ENCODE peak calls at places on chromosomes 6 and 20, in seven cellular contexts. One of them, this sample, is unnamed.

GRCh38 chr20:10167025-10167424 is 51.6 kb upstream of the SNAP25 start:
- DNase-seq in A673: no peak
- DNase-seq in gastrocnemius medialis: no peak
- DNase-seq in CD4-positive, alpha-beta T cell: no peak
- DNase-seq in PC-9: no peak
- DNase-seq in fibroblast of lung: no peak
- DNase-seq in neural progenitor cell: no peak
- DNase-seq in this sample: no peak

GRCh38 chr6:53986165-53986720 is 125.0 kb upstream of the MLIP start:
- DNase-seq in A673: peak; percentile 84
- DNase-seq in gastrocnemius medialis: peak; percentile 43
- DNase-seq in CD4-positive, alpha-beta T cell: no peak
- DNase-seq in PC-9: peak; percentile 43
- DNase-seq in fibroblast of lung: peak; percentile 80
- DNase-seq in neural progenitor cell: peak; percentile 60
- DNase-seq in this sample: peak; percentile 26

GRCh38 chr6:123904228-123904627 is 100.6 kb downstream of the NKAIN2 start:
- DNase-seq in A673: no peak
- DNase-seq in gastrocnemius medialis: no peak
- DNase-seq in CD4-positive, alpha-beta T cell: no peak
- DNase-seq in PC-9: no peak
- DNase-seq in fibroblast of lung: no peak
- DNase-seq in neural progenitor cell: no peak
- DNase-seq in this sample: no peak

GRCh38 chr6:149318581-149319286 is 1.2 kb downstream of the TAB2 start:
- DNase-seq in A673: peak; percentile 32
- DNase-seq in gastrocnemius medialis: no peak
- DNase-seq in CD4-positive, alpha-beta T cell: peak; percentile 34
- DNase-seq in PC-9: no peak
- DNase-seq in fibroblast of lung: no peak
- DNase-seq in neural progenitor cell: peak; percentile 38
- DNase-seq in this sample: no peak

GRCh38 chr6:108531332-108531731 is 29.4 kb upstream of the FOXO3 start:
- DNase-seq in A673: no peak
- DNase-seq in gastrocnemius medialis: no peak
- DNase-seq in CD4-positive, alpha-beta T cell: no peak
- DNase-seq in PC-9: no peak
- DNase-seq in fibroblast of lung: no peak
- DNase-seq in neural progenitor cell: no peak
- DNase-seq in this sample: no peak

GRCh38 chr6:91135406-91135805 is 548.5 kb upstream of the MAP3K7 start:
- DNase-seq in A673: no peak
- DNase-seq in gastrocnemius medialis: no peak
- DNase-seq in CD4-positive, alpha-beta T cell: no peak
- DNase-seq in PC-9: no peak
- DNase-seq in fibroblast of lung: no peak
- DNase-seq in neural progenitor cell: no peak
- DNase-seq in this sample: no peak

GRCh38 chr6:170132011-170132521 is 158.8 kb downstream of the DLL1 start:
- DNase-seq in A673: no peak
- DNase-seq in gastrocnemius medialis: no peak
- DNase-seq in CD4-positive, alpha-beta T cell: no peak
- DNase-seq in PC-9: no peak
- DNase-seq in fibroblast of lung: no peak
- DNase-seq in neural progenitor cell: no peak
- DNase-seq in this sample: no peak

GRCh38 chr6:13461805-13462204 is 25.6 kb downstream of the GFOD1 start:
- DNase-seq in A673: no peak
- DNase-seq in gastrocnemius medialis: no peak
- DNase-seq in CD4-positive, alpha-beta T cell: no peak
- DNase-seq in PC-9: no peak
- DNase-seq in fibroblast of lung: peak; percentile 53
- DNase-seq in neural progenitor cell: no peak
- DNase-seq in this sample: no peak

GRCh38 chr20:35145141-35145564 is 2.0 kb downstream of the EDEM2 start:
- DNase-seq in A673: peak; percentile 71
- DNase-seq in gastrocnemius medialis: no peak
- DNase-seq in CD4-positive, alpha-beta T cell: no peak
- DNase-seq in PC-9: peak; percentile 14
- DNase-seq in fibroblast of lung: peak; percentile 84
- DNase-seq in neural progenitor cell: peak; percentile 75
- DNase-seq in this sample: peak; percentile 90

GRCh38 chr6:144216668-144217218 is 66.4 kb downstream of the STX11 start:
- DNase-seq in A673: no peak
- DNase-seq in gastrocnemius medialis: no peak
- DNase-seq in CD4-positive, alpha-beta T cell: no peak
- DNase-seq in PC-9: no peak
- DNase-seq in fibroblast of lung: no peak
- DNase-seq in neural progenitor cell: no peak
- DNase-seq in this sample: no peak

GRCh38 chr6:136548582-136549330 is 1.5 kb downstream of the MAP7 start:
- DNase-seq in A673: no peak
- DNase-seq in gastrocnemius medialis: no peak
- DNase-seq in CD4-positive, alpha-beta T cell: no peak
- DNase-seq in PC-9: no peak
- DNase-seq in fibroblast of lung: no peak
- DNase-seq in neural progenitor cell: no peak
- DNase-seq in this sample: peak; percentile 7

GRCh38 chr6:31970604-31971271 is 1.2 kb downstream of the DXO start:
- DNase-seq in A673: peak; percentile 22
- DNase-seq in gastrocnemius medialis: peak; percentile 58
- DNase-seq in CD4-positive, alpha-beta T cell: no peak
- DNase-seq in PC-9: no peak
- DNase-seq in fibroblast of lung: no peak
- DNase-seq in neural progenitor cell: no peak
- DNase-seq in this sample: no peak

GRCh38 chr6:28816909-28817807 is 106.6 kb downstream of the TRIM27 start:
- DNase-seq in A673: peak; percentile 92
- DNase-seq in gastrocnemius medialis: no peak
- DNase-seq in CD4-positive, alpha-beta T cell: no peak
- DNase-seq in PC-9: peak; percentile 44
- DNase-seq in fibroblast of lung: peak; percentile 62
- DNase-seq in neural progenitor cell: peak; percentile 57
- DNase-seq in this sample: no peak

DNA sequence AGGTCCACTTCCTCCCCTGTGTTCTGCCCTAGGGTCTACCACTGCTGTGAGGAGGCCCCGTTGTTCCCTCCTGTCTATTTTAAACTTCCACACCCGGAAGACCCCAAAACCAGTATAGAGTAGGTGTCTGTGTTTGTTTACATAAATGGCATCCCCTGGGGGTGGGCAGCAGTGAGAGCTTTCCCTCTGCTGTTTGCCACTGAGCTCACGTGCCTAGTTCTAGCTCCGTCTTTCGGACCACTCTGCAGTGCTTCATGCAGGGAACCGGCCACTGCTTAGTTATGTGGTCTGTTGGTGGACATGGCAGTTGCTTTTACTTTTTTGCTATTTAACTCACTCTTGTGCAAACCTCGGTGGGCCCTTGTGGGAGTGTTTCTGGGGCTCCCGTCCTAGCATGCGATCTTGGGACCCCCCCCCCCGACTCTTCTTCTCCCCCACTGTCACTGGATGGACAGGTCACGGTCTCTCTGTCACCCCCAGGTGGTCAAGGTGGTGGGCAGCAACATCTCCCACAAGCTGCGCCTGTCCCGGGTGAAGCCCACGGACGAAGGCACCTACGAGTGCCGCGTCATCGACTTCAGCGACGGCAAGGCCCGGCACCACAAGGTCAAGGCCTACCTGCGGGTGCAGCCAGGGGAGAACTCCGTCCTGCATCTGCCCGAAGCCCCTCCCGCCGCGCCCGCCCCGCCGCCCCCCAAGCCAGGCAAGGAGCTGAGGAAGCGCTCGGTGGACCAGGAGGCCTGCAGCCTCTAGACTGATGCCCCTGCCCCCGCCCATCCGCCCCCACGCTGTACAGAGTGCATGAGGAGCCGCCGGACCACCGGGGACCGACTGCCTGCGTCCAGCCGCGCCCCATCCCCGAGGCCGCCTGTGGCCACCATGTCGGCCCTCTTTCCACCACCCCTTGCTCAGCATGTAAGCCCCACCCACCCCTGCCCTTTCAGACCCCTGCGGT is 40.9 kb downstream of the VSTM2L start:
- DNase-seq in A673: no peak
- DNase-seq in gastrocnemius medialis: no peak
- DNase-seq in CD4-positive, alpha-beta T cell: no peak
- DNase-seq in PC-9: no peak
- DNase-seq in fibroblast of lung: no peak
- DNase-seq in neural progenitor cell: no peak
- DNase-seq in this sample: no peak
- TF ChIP-seq CTCF in A673: peak; percentile 9
- TF ChIP-seq CTCF in gastrocnemius medialis: no peak
- TF ChIP-seq CTCF in CD4-positive, alpha-beta T cell: no peak
- TF ChIP-seq CTCF in PC-9: no peak
- TF ChIP-seq CTCF in fibroblast of lung: no peak
- TF ChIP-seq CTCF in neural progenitor cell: peak; percentile 37
- TF ChIP-seq CTCF in this sample: no peak

GRCh38 chr6:154916857-154917256 is 78.3 kb upstream of the TIAM2 start:
- DNase-seq in A673: no peak
- DNase-seq in gastrocnemius medialis: no peak
- DNase-seq in CD4-positive, alpha-beta T cell: no peak
- DNase-seq in PC-9: no peak
- DNase-seq in fibroblast of lung: no peak
- DNase-seq in neural progenitor cell: no peak
- DNase-seq in this sample: no peak
- H3K27ac ChIP-seq in A673: no peak overlapping the region
- H3K27ac ChIP-seq in gastrocnemius medialis: no peak overlapping the region
- H3K27ac ChIP-seq in CD4-positive, alpha-beta T cell: no peak overlapping the region
- H3K27ac ChIP-seq in PC-9: no peak overlapping the region
- H3K27ac ChIP-seq in fibroblast of lung: no peak overlapping the region
- H3K27ac ChIP-seq in neural progenitor cell: no peak overlapping the region
- H3K27ac ChIP-seq in this sample: no peak overlapping the region

GRCh38 chr20:43205699-43206098 is 16.0 kb upstream of the PTPRT start:
- DNase-seq in A673: no peak
- DNase-seq in gastrocnemius medialis: no peak
- DNase-seq in CD4-positive, alpha-beta T cell: no peak
- DNase-seq in PC-9: no peak
- DNase-seq in fibroblast of lung: no peak
- DNase-seq in neural progenitor cell: no peak
- DNase-seq in this sample: no peak
- TF ChIP-seq CTCF in A673: no peak
- TF ChIP-seq CTCF in gastrocnemius medialis: no peak
- TF ChIP-seq CTCF in CD4-positive, alpha-beta T cell: no peak
- TF ChIP-seq CTCF in PC-9: no peak
- TF ChIP-seq CTCF in fibroblast of lung: no peak
- TF ChIP-seq CTCF in neural progenitor cell: peak; percentile 14
- TF ChIP-seq CTCF in this sample: no peak

DNA sequence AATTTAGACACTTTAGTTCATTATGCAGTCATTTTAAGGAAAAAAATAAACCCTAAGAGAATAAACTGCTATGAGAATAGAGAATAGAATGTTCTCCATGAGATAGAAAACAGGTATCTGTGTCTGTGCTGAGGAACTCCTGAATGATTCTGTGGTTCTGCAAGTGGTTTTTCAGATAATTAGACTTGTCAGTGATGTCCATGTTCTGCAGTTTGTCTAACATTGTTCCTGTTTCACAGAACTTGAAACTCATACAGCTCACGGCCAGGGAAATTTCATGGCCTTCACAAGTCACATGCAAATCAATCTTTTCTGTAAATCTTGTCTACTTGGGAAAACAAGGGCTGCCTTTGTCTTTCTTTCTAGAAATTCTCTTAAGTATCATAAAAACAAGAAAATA is 73.4 kb upstream of the HMGCLL1 start:
- DNase-seq in A673: no peak
- DNase-seq in gastrocnemius medialis: no peak
- DNase-seq in CD4-positive, alpha-beta T cell: no peak
- DNase-seq in PC-9: no peak
- DNase-seq in fibroblast of lung: no peak
- DNase-seq in neural progenitor cell: no peak
- DNase-seq in this sample: no peak
- H3K27ac ChIP-seq in A673: no peak overlapping the region
- H3K27ac ChIP-seq in gastrocnemius medialis: no peak overlapping the region
- H3K27ac ChIP-seq in CD4-positive, alpha-beta T cell: no peak overlapping the region
- H3K27ac ChIP-seq in PC-9: no peak overlapping the region
- H3K27ac ChIP-seq in fibroblast of lung: no peak overlapping the region
- H3K27ac ChIP-seq in neural progenitor cell: no peak overlapping the region
- H3K27ac ChIP-seq in this sample: no peak overlapping the region

DNA sequence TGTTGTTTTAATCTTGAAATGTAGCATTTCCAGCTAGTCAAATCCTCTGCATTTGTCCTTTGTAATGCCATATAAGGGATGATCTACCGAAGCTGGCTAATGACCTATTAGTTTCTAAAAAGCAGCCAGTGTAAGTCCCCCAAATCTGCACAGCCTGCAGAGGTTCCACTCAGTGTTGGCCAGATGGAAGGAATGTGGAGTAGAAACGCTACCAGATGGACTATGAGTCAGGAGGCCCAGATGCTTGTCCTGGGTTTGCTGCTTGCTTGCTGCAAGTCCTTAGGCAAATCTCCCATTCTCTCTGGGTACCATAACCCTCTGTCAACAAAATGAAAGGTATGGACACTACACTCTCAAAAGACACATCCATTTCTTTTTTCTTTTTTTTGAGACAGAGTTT is 149.8 kb downstream of the BTBD9 start:
- DNase-seq in A673: no peak
- DNase-seq in gastrocnemius medialis: no peak
- DNase-seq in CD4-positive, alpha-beta T cell: no peak
- DNase-seq in PC-9: no peak
- DNase-seq in fibroblast of lung: peak; percentile 68
- DNase-seq in neural progenitor cell: no peak
- DNase-seq in this sample: no peak
- TF ChIP-seq CTCF in A673: no peak
- TF ChIP-seq CTCF in gastrocnemius medialis: no peak
- TF ChIP-seq CTCF in CD4-positive, alpha-beta T cell: no peak
- TF ChIP-seq CTCF in PC-9: no peak
- TF ChIP-seq CTCF in fibroblast of lung: no peak
- TF ChIP-seq CTCF in neural progenitor cell: no peak
- TF ChIP-seq CTCF in this sample: no peak

This sample was measured in RWPE1.